ENCODE peak calls at places on chromosomes 6 and 20, in five cellular contexts. R is M059J; D is T47D; L is H54; Z is stimulated activated CD4-positive, alpha-beta T cell treated with anti-CD3 and anti-CD28 coated beads, Interleukin-15, amount 100 ng/mL, for 1 hour. G is an unnamed sample.

GRCh38 chr6:37676071-37676470 is 21.6 kb downstream of the MDGA1 start:
- DNase-seq in D (no peak), Z (no peak), L (no peak), R (no peak), G (no peak)

GRCh38 chr6:35508027-35508426 is 4.7 kb downstream of the TULP1 start:
- DNase-seq in D (no peak), Z (no peak), R (no peak), L (no peak), G (no peak)

GRCh38 chr6:107728564-107728897 is 95.6 kb downstream of the SCML4 start:
- DNase-seq in R (no peak), L (no peak), D (no peak), Z (no peak), G (no peak)

GRCh38 chr6:74764486-74764885 is 441.4 kb downstream of the COL12A1 start:
- DNase-seq in D (no peak), R (no peak), L (no peak), Z (no peak), G (no peak)

GRCh38 chr20:6157345-6157744 is 34.5 kb upstream of the FERMT1 start:
- DNase-seq in Z (no peak), L (no peak), R (no peak), D (no peak), G (no peak)

GRCh38 chr6:133965817-133966360 is 12.9 kb downstream of the TBPL1 start:
- DNase-seq in L (no peak), R (no peak), Z (no peak), D (no peak), G (no peak)

GRCh38 chr6:64145658-64146057 is 510.1 kb downstream of the PHF3 start:
- DNase-seq in R (no peak), D (no peak), Z (no peak), L (no peak), G (no peak)

GRCh38 chr6:93721386-93722048 is 302.2 kb upstream of the EPHA7 start:
- DNase-seq in Z (no peak), L (peak; percentile 0), R (no peak), D (peak; percentile 78), G (no peak)

GRCh38 chr6:153070756-153071155 is 60.3 kb downstream of the RGS17 start:
- DNase-seq in R (no peak), L (no peak), Z (no peak), D (no peak), G (no peak)

GRCh38 chr6:3538536-3538935 is 81.7 kb upstream of the SLC22A23 start:
- DNase-seq in L (no peak), D (no peak), R (no peak), Z (no peak), G (no peak)

GRCh38 chr6:100721256-100721655 is 159.9 kb downstream of the ASCC3 start:
- DNase-seq in Z (no peak), R (no peak), L (no peak), D (no peak), G (no peak)

GRCh38 chr6:73942581-73942980 is 246.6 kb downstream of the CD109 start:
- DNase-seq in L (no peak), D (peak; percentile 5), Z (no peak), R (peak; percentile 81), G (no peak)

GRCh38 chr6:145756170-145756662 is 20.9 kb upstream of the EPM2A start:
- DNase-seq in R (peak; percentile 91), Z (no peak), D (peak; percentile 50), L (no peak), G (no peak)

GRCh38 chr6:143821359-143821758 is 21.8 kb upstream of the LTV1 start:
- DNase-seq in R (no peak), L (no peak), D (no peak), Z (no peak), G (no peak)

GRCh38 chr20:1324598-1325172 is 4.3 kb downstream of the SDCBP2 start:
- DNase-seq in R (peak; percentile 77), L (no peak), Z (no peak), D (no peak), G (no peak)

GRCh38 chr6:116672306-116672705 is 3.7 kb upstream of the ZUP1 start:
- DNase-seq in Z (no peak), L (no peak), R (no peak), D (no peak), G (no peak)

GRCh38 chr6:46338098-46338497 is 153.2 kb downstream of the RCAN2 start:
- DNase-seq in D (no peak), R (no peak), Z (no peak), L (no peak), G (no peak)

GRCh38 chr6:31663961-31664789 is 622 bp downstream of the GPANK1 start:
- DNase-seq in Z (no peak), L (peak; percentile 85), R (peak; percentile 95), D (no peak), G (no peak)

G was measured in HuH-7.5.